ENCODE peak calls at places on chromosomes 12 and 14, in six cellular contexts. One of them, this sample, is unnamed.

GRCh38 chr12:2958432-2959193 is 584 bp upstream of the TEAD4 start:
- DNase-seq in IMR-90: peak
- DNase-seq in mesendoderm: peak
- DNase-seq in neuronal stem cell: peak
- DNase-seq in H9: peak
- DNase-seq in H1: peak
- DNase-seq in this sample: peak

GRCh38 chr12:13790317-13790716 is 191.1 kb downstream of the GRIN2B start:
- DNase-seq in IMR-90: no peak
- DNase-seq in mesendoderm: no peak
- DNase-seq in neuronal stem cell: no peak
- DNase-seq in H9: no peak
- DNase-seq in H1: no peak
- DNase-seq in this sample: no peak

GRCh38 chr12:42372154-42372791 is 46.3 kb downstream of the PPHLN1 start:
- DNase-seq in IMR-90: peak
- DNase-seq in mesendoderm: peak
- DNase-seq in neuronal stem cell: peak
- DNase-seq in H9: no peak
- DNase-seq in H1: no peak
- DNase-seq in this sample: peak

GRCh38 chr14:81400852-81401251 is 728 bp upstream of the STON2 start:
- DNase-seq in IMR-90: peak
- DNase-seq in mesendoderm: peak
- DNase-seq in neuronal stem cell: no peak
- DNase-seq in H9: no peak
- DNase-seq in H1: no peak
- DNase-seq in this sample: peak

GRCh38 chr12:91133871-91134270 is 22.6 kb upstream of the LUM start:
- DNase-seq in IMR-90: peak
- DNase-seq in mesendoderm: no peak
- DNase-seq in neuronal stem cell: no peak
- DNase-seq in H9: no peak
- DNase-seq in H1: no peak
- DNase-seq in this sample: peak

GRCh38 chr12:6647083-6647604 is at the start of gene ACRBP:
- DNase-seq in IMR-90: peak
- DNase-seq in mesendoderm: peak
- DNase-seq in neuronal stem cell: peak
- DNase-seq in H9: peak
- DNase-seq in H1: peak
- DNase-seq in this sample: peak

GRCh38 chr14:92586001-92586947 is 72.7 kb downstream of the RIN3 start:
- DNase-seq in IMR-90: peak
- DNase-seq in mesendoderm: no peak
- DNase-seq in neuronal stem cell: no peak
- DNase-seq in H9: no peak
- DNase-seq in H1: no peak
- DNase-seq in this sample: peak

GRCh38 chr12:93896427-93896826 is 219.3 kb downstream of the CRADD start:
- DNase-seq in IMR-90: peak
- DNase-seq in mesendoderm: peak
- DNase-seq in neuronal stem cell: no peak
- DNase-seq in H9: no peak
- DNase-seq in H1: no peak
- DNase-seq in this sample: no peak

GRCh38 chr14:102817318-102817717 is 40.1 kb downstream of the TRAF3 start:
- DNase-seq in IMR-90: no peak
- DNase-seq in mesendoderm: no peak
- DNase-seq in neuronal stem cell: no peak
- DNase-seq in H9: no peak
- DNase-seq in H1: no peak
- DNase-seq in this sample: no peak

GRCh38 chr12:57111046-57111698 is at the start of gene STAT6:
- DNase-seq in IMR-90: peak
- DNase-seq in mesendoderm: peak
- DNase-seq in neuronal stem cell: no peak
- DNase-seq in H9: peak
- DNase-seq in H1: no peak
- DNase-seq in this sample: peak

GRCh38 chr12:52086366-52086765 is 6.9 kb downstream of the SMIM41 start:
- DNase-seq in IMR-90: peak
- DNase-seq in mesendoderm: no peak
- DNase-seq in neuronal stem cell: no peak
- DNase-seq in H9: no peak
- DNase-seq in H1: no peak
- DNase-seq in this sample: no peak

GRCh38 chr12:45339035-45339434 is 123.1 kb downstream of the ANO6 start:
- DNase-seq in IMR-90: no peak
- DNase-seq in mesendoderm: no peak
- DNase-seq in neuronal stem cell: no peak
- DNase-seq in H9: no peak
- DNase-seq in H1: no peak
- DNase-seq in this sample: no peak

GRCh38 chr14:52315355-52315718 is 1.2 kb downstream of the PTGER2 start:
- DNase-seq in IMR-90: peak
- DNase-seq in mesendoderm: peak
- DNase-seq in neuronal stem cell: no peak
- DNase-seq in H9: no peak
- DNase-seq in H1: no peak
- DNase-seq in this sample: peak

GRCh38 chr12:32107376-32108267 is 975 bp downstream of the BICD1 start:
- DNase-seq in IMR-90: peak
- DNase-seq in mesendoderm: peak
- DNase-seq in neuronal stem cell: peak
- DNase-seq in H9: no peak
- DNase-seq in H1: no peak
- DNase-seq in this sample: peak

GRCh38 chr12:57522887-57523705 is 472 bp downstream of the MBD6 start:
- DNase-seq in IMR-90: peak
- DNase-seq in mesendoderm: peak
- DNase-seq in neuronal stem cell: peak
- DNase-seq in H9: no peak
- DNase-seq in H1: peak
- DNase-seq in this sample: peak

GRCh38 chr14:89721991-89722390 is 232.5 kb downstream of the EFCAB11 start:
- DNase-seq in IMR-90: no peak
- DNase-seq in mesendoderm: no peak
- DNase-seq in neuronal stem cell: no peak
- DNase-seq in H9: no peak
- DNase-seq in H1: no peak
- DNase-seq in this sample: peak

GRCh38 chr12:125222876-125223275 is 157.6 kb downstream of the AACS start:
- DNase-seq in IMR-90: no peak
- DNase-seq in mesendoderm: no peak
- DNase-seq in neuronal stem cell: no peak
- DNase-seq in H9: no peak
- DNase-seq in H1: no peak
- DNase-seq in this sample: no peak

GRCh38 chr14:24398298-24398942 is 383 bp upstream of the NYNRIN start:
- DNase-seq in IMR-90: no peak
- DNase-seq in mesendoderm: peak
- DNase-seq in neuronal stem cell: peak
- DNase-seq in H9: peak
- DNase-seq in H1: peak
- DNase-seq in this sample: no peak

GRCh38 chr12:51706206-51706605 is 115.2 kb downstream of the SCN8A start:
- DNase-seq in IMR-90: no peak
- DNase-seq in mesendoderm: peak
- DNase-seq in neuronal stem cell: no peak
- DNase-seq in H9: no peak
- DNase-seq in H1: no peak
- DNase-seq in this sample: no peak

GRCh38 chr14:19800282-19801117 is 3.1 kb upstream of the OR4N2 start:
- DNase-seq in IMR-90: no peak
- DNase-seq in mesendoderm: no peak
- DNase-seq in neuronal stem cell: no peak
- DNase-seq in H9: no peak
- DNase-seq in H1: no peak
- DNase-seq in this sample: no peak

GRCh38 chr12:106903241-106903950 is 52.3 kb upstream of the TMEM263 start:
- DNase-seq in IMR-90: peak
- DNase-seq in mesendoderm: peak
- DNase-seq in neuronal stem cell: peak
- DNase-seq in H9: peak
- DNase-seq in H1: peak
- DNase-seq in this sample: peak

GRCh38 chr12:15856097-15856982 is 25.8 kb upstream of the STRAP start:
- DNase-seq in IMR-90: peak
- DNase-seq in mesendoderm: peak
- DNase-seq in neuronal stem cell: peak
- DNase-seq in H9: no peak
- DNase-seq in H1: peak
- DNase-seq in this sample: peak

GRCh38 chr14:57502581-57503254 is 9.1 kb upstream of the CCDC198 start:
- DNase-seq in IMR-90: no peak
- DNase-seq in mesendoderm: no peak
- DNase-seq in neuronal stem cell: no peak
- DNase-seq in H9: no peak
- DNase-seq in H1: no peak
- DNase-seq in this sample: no peak

GRCh38 chr12:89733579-89734201 is 25.1 kb upstream of the ATP2B1 start:
- DNase-seq in IMR-90: peak
- DNase-seq in mesendoderm: no peak
- DNase-seq in neuronal stem cell: no peak
- DNase-seq in H9: no peak
- DNase-seq in H1: no peak
- DNase-seq in this sample: peak

GRCh38 chr14:60067911-60068310 is 23.8 kb upstream of the PCNX4 start:
- DNase-seq in IMR-90: no peak
- DNase-seq in mesendoderm: no peak
- DNase-seq in neuronal stem cell: peak
- DNase-seq in H9: no peak
- DNase-seq in H1: no peak
- DNase-seq in this sample: no peak

GRCh38 chr12:18140969-18141368 is 51.0 kb upstream of the RERGL start:
- DNase-seq in IMR-90: no peak
- DNase-seq in mesendoderm: no peak
- DNase-seq in neuronal stem cell: no peak
- DNase-seq in H9: no peak
- DNase-seq in H1: no peak
- DNase-seq in this sample: no peak

GRCh38 chr14:91356218-91356763 is 61.3 kb downstream of the CCDC88C start:
- DNase-seq in IMR-90: no peak
- DNase-seq in mesendoderm: no peak
- DNase-seq in neuronal stem cell: no peak
- DNase-seq in H9: no peak
- DNase-seq in H1: no peak
- DNase-seq in this sample: no peak

GRCh38 chr12:52441320-52441911 is 7.2 kb upstream of the KRT75 start:
- DNase-seq in IMR-90: peak
- DNase-seq in mesendoderm: no peak
- DNase-seq in neuronal stem cell: no peak
- DNase-seq in H9: no peak
- DNase-seq in H1: no peak
- DNase-seq in this sample: no peak

DNA sequence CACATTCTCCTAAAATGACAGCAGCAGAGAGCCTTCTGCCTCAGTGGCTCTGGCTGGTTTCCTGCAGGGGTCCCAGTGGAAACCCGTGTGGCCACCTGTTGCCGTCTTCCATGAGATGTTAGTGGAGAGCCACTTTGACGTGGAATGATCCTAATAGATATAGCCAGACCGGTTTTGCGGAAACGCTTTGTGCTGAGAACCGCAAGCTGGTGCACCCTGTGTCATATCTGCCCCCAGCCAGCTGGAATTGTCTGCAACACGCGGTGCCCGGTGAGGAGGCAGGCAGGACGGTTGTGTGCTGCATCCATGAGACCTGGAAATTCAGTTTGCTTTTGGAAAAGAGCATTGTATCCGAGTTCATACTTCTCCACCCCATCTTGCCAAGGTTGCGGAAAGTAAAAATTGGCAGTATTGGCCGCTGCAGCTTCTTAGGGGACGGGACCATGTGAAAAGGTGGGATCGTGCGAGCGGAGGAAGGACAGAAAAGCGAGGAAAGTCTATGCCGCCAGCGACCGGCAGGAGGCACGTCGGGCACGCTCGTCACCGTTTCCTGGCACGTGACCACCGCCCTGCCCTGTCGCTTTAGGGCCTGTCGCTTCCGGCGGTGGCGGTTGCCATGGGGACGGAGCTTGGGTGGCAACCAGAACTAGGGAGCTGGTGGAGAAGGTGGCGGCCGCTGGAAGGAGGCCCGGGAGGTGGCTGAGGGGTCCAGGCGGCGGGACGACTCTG is at the start of gene CFAP251:
- DNase-seq in IMR-90: peak
- DNase-seq in mesendoderm: peak
- DNase-seq in neuronal stem cell: peak
- DNase-seq in H9: peak
- DNase-seq in H1: peak
- DNase-seq in this sample: peak
- H3K18ac ChIP-seq in IMR-90: no peak
- H3K18ac ChIP-seq in mesendoderm: peak
- H3K18ac ChIP-seq in neuronal stem cell: peak
- H3K18ac ChIP-seq in H9: no peak
- H3K18ac ChIP-seq in H1: no peak
- H3K18ac ChIP-seq in this sample: peak

GRCh38 chr14:65411656-65412188 is 808 bp upstream of the FUT8 start:
- DNase-seq in IMR-90: peak
- DNase-seq in mesendoderm: peak
- DNase-seq in neuronal stem cell: peak
- DNase-seq in H9: peak
- DNase-seq in H1: peak
- DNase-seq in this sample: peak
- H2BK120ac ChIP-seq in IMR-90: peak
- H2BK120ac ChIP-seq in mesendoderm: peak
- H2BK120ac ChIP-seq in neuronal stem cell: no peak
- H2BK120ac ChIP-seq in H9: no peak
- H2BK120ac ChIP-seq in H1: peak
- H2BK120ac ChIP-seq in this sample: peak

DNA sequence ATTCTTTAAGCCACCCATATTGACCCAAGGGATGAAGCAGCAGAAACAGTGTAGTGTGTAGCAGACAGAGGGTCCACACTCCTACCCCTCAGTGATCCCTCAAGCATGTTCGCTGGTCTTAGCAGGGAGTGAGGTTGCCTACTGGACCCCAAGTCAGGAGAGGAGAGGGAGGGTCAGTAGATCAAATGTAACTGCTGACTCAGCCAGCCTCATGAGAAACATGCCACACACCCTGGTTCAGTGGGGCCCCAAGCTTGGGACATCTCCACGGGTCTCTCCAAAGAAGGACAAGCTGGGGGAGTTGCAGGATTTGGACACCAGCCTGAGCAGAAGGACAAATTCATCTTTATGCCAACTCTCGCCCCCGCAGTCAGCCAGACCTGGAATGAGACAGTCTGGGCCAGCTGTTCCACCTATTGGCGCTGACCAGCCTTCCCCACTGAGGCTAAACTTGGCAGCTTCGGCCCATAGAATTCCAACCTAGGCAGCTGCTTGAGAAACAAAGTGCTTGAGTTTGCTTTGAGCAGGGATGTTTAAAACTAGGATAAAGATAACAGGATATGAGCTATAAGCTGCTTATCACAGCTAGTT is 66.0 kb upstream of the ACTN1 start:
- DNase-seq in IMR-90: peak
- DNase-seq in mesendoderm: no peak
- DNase-seq in neuronal stem cell: no peak
- DNase-seq in H9: no peak
- DNase-seq in H1: no peak
- DNase-seq in this sample: no peak
- H2AK5ac ChIP-seq in IMR-90: peak
- H2AK5ac ChIP-seq in mesendoderm: no peak
- H2AK5ac ChIP-seq in neuronal stem cell: no peak
- H2AK5ac ChIP-seq in H9: no peak
- H2AK5ac ChIP-seq in H1: peak
- H2AK5ac ChIP-seq in this sample: peak

GRCh38 chr12:109861689-109862314 is 18.5 kb downstream of the GLTP start:
- DNase-seq in IMR-90: peak
- DNase-seq in mesendoderm: no peak
- DNase-seq in neuronal stem cell: no peak
- DNase-seq in H9: no peak
- DNase-seq in H1: no peak
- DNase-seq in this sample: no peak
- H3K18ac ChIP-seq in IMR-90: no peak
- H3K18ac ChIP-seq in mesendoderm: no peak
- H3K18ac ChIP-seq in neuronal stem cell: peak
- H3K18ac ChIP-seq in H9: no peak
- H3K18ac ChIP-seq in H1: peak
- H3K18ac ChIP-seq in this sample: no peak

This sample was measured in mesenchymal stem cell.